ENCODE peak calls at places on chromosomes 6 and 20, in eight cellular contexts. One of them, this sample, is unnamed.

GRCh38 chr6:105992315-105992961 is 93.7 kb upstream of the PRDM1 start:
- DNase-seq in K562: peak; percentile 97
- DNase-seq in mammary epithelial cell: peak; percentile 67
- DNase-seq in HCT116: no peak
- DNase-seq in endothelial cell of umbilical vein: peak; percentile 76
- DNase-seq in GM23248: peak; percentile 86
- DNase-seq in fibroblast of lung: peak; percentile 72
- DNase-seq in astrocyte: peak; percentile 58
- DNase-seq in this sample: peak; percentile 93

GRCh38 chr6:122068291-122068769 is 331.1 kb upstream of the HSF2 start:
- DNase-seq in K562: no peak
- DNase-seq in endothelial cell of umbilical vein: no peak
- DNase-seq in HCT116: no peak
- DNase-seq in fibroblast of lung: no peak
- DNase-seq in GM23248: no peak
- DNase-seq in astrocyte: no peak
- DNase-seq in mammary epithelial cell: no peak
- DNase-seq in this sample: no peak

GRCh38 chr6:38580030-38580429 is 59.7 kb downstream of the BTBD9 start:
- DNase-seq in HCT116: no peak
- DNase-seq in mammary epithelial cell: no peak
- DNase-seq in fibroblast of lung: no peak
- DNase-seq in GM23248: no peak
- DNase-seq in K562: no peak
- DNase-seq in endothelial cell of umbilical vein: no peak
- DNase-seq in astrocyte: no peak
- DNase-seq in this sample: no peak

GRCh38 chr6:43687437-43688347 is at the start of gene MRPS18A:
- DNase-seq in astrocyte: peak; percentile 67
- DNase-seq in HCT116: peak; percentile 69
- DNase-seq in endothelial cell of umbilical vein: peak; percentile 71
- DNase-seq in K562: peak; percentile 94
- DNase-seq in fibroblast of lung: peak; percentile 81
- DNase-seq in GM23248: peak; percentile 94
- DNase-seq in mammary epithelial cell: peak; percentile 90
- DNase-seq in this sample: peak; percentile 77

GRCh38 chr6:30721198-30722024 is 1.3 kb downstream of the TUBB start:
- DNase-seq in GM23248: peak; percentile 98
- DNase-seq in endothelial cell of umbilical vein: peak; percentile 91
- DNase-seq in mammary epithelial cell: peak; percentile 82
- DNase-seq in astrocyte: peak; percentile 68
- DNase-seq in fibroblast of lung: peak; percentile 82
- DNase-seq in HCT116: peak; percentile 69
- DNase-seq in K562: peak; percentile 94
- DNase-seq in this sample: peak; percentile 93

GRCh38 chr6:135067891-135068290 is 13.3 kb upstream of the HBS1L start:
- DNase-seq in endothelial cell of umbilical vein: no peak
- DNase-seq in GM23248: no peak
- DNase-seq in HCT116: no peak
- DNase-seq in fibroblast of lung: no peak
- DNase-seq in astrocyte: no peak
- DNase-seq in K562: no peak
- DNase-seq in mammary epithelial cell: no peak
- DNase-seq in this sample: no peak

GRCh38 chr6:34205466-34205865 is 31.2 kb upstream of the HMGA1 start:
- DNase-seq in endothelial cell of umbilical vein: no peak
- DNase-seq in HCT116: no peak
- DNase-seq in mammary epithelial cell: peak; percentile 74
- DNase-seq in K562: peak; percentile 13
- DNase-seq in GM23248: peak; percentile 29
- DNase-seq in astrocyte: no peak
- DNase-seq in fibroblast of lung: no peak
- DNase-seq in this sample: no peak

GRCh38 chr6:19731286-19731685 is 105.9 kb upstream of the ID4 start:
- DNase-seq in HCT116: peak; percentile 38
- DNase-seq in endothelial cell of umbilical vein: no peak
- DNase-seq in mammary epithelial cell: peak; percentile 91
- DNase-seq in fibroblast of lung: peak; percentile 97
- DNase-seq in astrocyte: peak; percentile 96
- DNase-seq in GM23248: peak; percentile 95
- DNase-seq in K562: no peak
- DNase-seq in this sample: no peak

GRCh38 chr6:27280064-27280539 is 32.0 kb downstream of the POM121L2 start:
- DNase-seq in fibroblast of lung: peak; percentile 52
- DNase-seq in astrocyte: peak; percentile 17
- DNase-seq in K562: peak; percentile 79
- DNase-seq in HCT116: peak; percentile 45
- DNase-seq in mammary epithelial cell: peak; percentile 63
- DNase-seq in endothelial cell of umbilical vein: peak; percentile 39
- DNase-seq in GM23248: peak; percentile 53
- DNase-seq in this sample: no peak

GRCh38 chr20:58137651-58138265 is 90.7 kb downstream of the ANKRD60 start:
- DNase-seq in HCT116: no peak
- DNase-seq in K562: no peak
- DNase-seq in astrocyte: no peak
- DNase-seq in GM23248: no peak
- DNase-seq in mammary epithelial cell: no peak
- DNase-seq in fibroblast of lung: no peak
- DNase-seq in endothelial cell of umbilical vein: no peak
- DNase-seq in this sample: no peak

GRCh38 chr6:43627008-43627825 is 1.8 kb downstream of the GTPBP2 start:
- DNase-seq in HCT116: peak; percentile 78
- DNase-seq in astrocyte: peak; percentile 92
- DNase-seq in fibroblast of lung: peak; percentile 94
- DNase-seq in endothelial cell of umbilical vein: peak; percentile 92
- DNase-seq in K562: peak; percentile 94
- DNase-seq in mammary epithelial cell: peak; percentile 89
- DNase-seq in GM23248: peak; percentile 99
- DNase-seq in this sample: no peak

GRCh38 chr6:1597924-1598323 is 11.8 kb upstream of the FOXC1 start:
- DNase-seq in fibroblast of lung: no peak
- DNase-seq in K562: no peak
- DNase-seq in GM23248: peak; percentile 84
- DNase-seq in astrocyte: no peak
- DNase-seq in mammary epithelial cell: peak; percentile 84
- DNase-seq in HCT116: no peak
- DNase-seq in endothelial cell of umbilical vein: no peak
- DNase-seq in this sample: no peak

GRCh38 chr6:30926644-30927043 is 5.3 kb downstream of the SFTA2 start:
- DNase-seq in astrocyte: peak; percentile 35
- DNase-seq in HCT116: no peak
- DNase-seq in K562: no peak
- DNase-seq in GM23248: peak; percentile 36
- DNase-seq in fibroblast of lung: peak; percentile 58
- DNase-seq in endothelial cell of umbilical vein: no peak
- DNase-seq in mammary epithelial cell: peak; percentile 43
- DNase-seq in this sample: no peak

GRCh38 chr6:118297821-118298220 is 250.3 kb upstream of the PLN start:
- DNase-seq in fibroblast of lung: no peak
- DNase-seq in K562: no peak
- DNase-seq in astrocyte: no peak
- DNase-seq in HCT116: no peak
- DNase-seq in mammary epithelial cell: no peak
- DNase-seq in GM23248: no peak
- DNase-seq in endothelial cell of umbilical vein: no peak
- DNase-seq in this sample: no peak

GRCh38 chr6:2963756-2964155 is 7.6 kb downstream of the SERPINB6 start:
- DNase-seq in mammary epithelial cell: no peak
- DNase-seq in GM23248: no peak
- DNase-seq in astrocyte: no peak
- DNase-seq in endothelial cell of umbilical vein: no peak
- DNase-seq in K562: no peak
- DNase-seq in HCT116: no peak
- DNase-seq in fibroblast of lung: no peak
- DNase-seq in this sample: no peak

GRCh38 chr20:38303908-38304379 is at the start of gene BPI:
- DNase-seq in K562: no peak
- DNase-seq in GM23248: no peak
- DNase-seq in HCT116: no peak
- DNase-seq in astrocyte: peak; percentile 44
- DNase-seq in fibroblast of lung: peak; percentile 48
- DNase-seq in mammary epithelial cell: no peak
- DNase-seq in endothelial cell of umbilical vein: no peak
- DNase-seq in this sample: peak; percentile 62

GRCh38 chr6:16736856-16737255 is 24.4 kb downstream of the ATXN1 start:
- DNase-seq in fibroblast of lung: no peak
- DNase-seq in HCT116: no peak
- DNase-seq in mammary epithelial cell: no peak
- DNase-seq in endothelial cell of umbilical vein: peak; percentile 56
- DNase-seq in GM23248: no peak
- DNase-seq in astrocyte: no peak
- DNase-seq in K562: no peak
- DNase-seq in this sample: no peak

GRCh38 chr6:29917843-29918242 is 24.5 kb upstream of the HLA-A start:
- DNase-seq in GM23248: no peak
- DNase-seq in mammary epithelial cell: no peak
- DNase-seq in astrocyte: no peak
- DNase-seq in HCT116: no peak
- DNase-seq in K562: peak; percentile 33
- DNase-seq in fibroblast of lung: no peak
- DNase-seq in endothelial cell of umbilical vein: no peak
- DNase-seq in this sample: no peak

GRCh38 chr20:43751167-43752050 is 24.6 kb upstream of the GTSF1L start:
- DNase-seq in HCT116: no peak
- DNase-seq in fibroblast of lung: peak; percentile 93
- DNase-seq in astrocyte: peak; percentile 91
- DNase-seq in K562: no peak
- DNase-seq in GM23248: peak; percentile 90
- DNase-seq in endothelial cell of umbilical vein: no peak
- DNase-seq in mammary epithelial cell: peak; percentile 90
- DNase-seq in this sample: peak; percentile 78

GRCh38 chr6:71468841-71469750 is 180.5 kb downstream of the OGFRL1 start:
- DNase-seq in mammary epithelial cell: peak; percentile 78
- DNase-seq in fibroblast of lung: peak; percentile 98
- DNase-seq in GM23248: peak; percentile 92
- DNase-seq in K562: peak; percentile 11
- DNase-seq in HCT116: no peak
- DNase-seq in astrocyte: peak; percentile 98
- DNase-seq in endothelial cell of umbilical vein: no peak
- DNase-seq in this sample: no peak
- H3K9ac ChIP-seq in mammary epithelial cell: no peak overlapping the region
- H3K9ac ChIP-seq in fibroblast of lung: no peak overlapping the region
- H3K9ac ChIP-seq in GM23248: peak overlapping the region; percentile 49
- H3K9ac ChIP-seq in K562: no peak overlapping the region
- H3K9ac ChIP-seq in HCT116: no peak overlapping the region
- H3K9ac ChIP-seq in astrocyte: peak overlapping the region; percentile 74
- H3K9ac ChIP-seq in endothelial cell of umbilical vein: no peak overlapping the region
- H3K9ac ChIP-seq in this sample: no peak overlapping the region

DNA sequence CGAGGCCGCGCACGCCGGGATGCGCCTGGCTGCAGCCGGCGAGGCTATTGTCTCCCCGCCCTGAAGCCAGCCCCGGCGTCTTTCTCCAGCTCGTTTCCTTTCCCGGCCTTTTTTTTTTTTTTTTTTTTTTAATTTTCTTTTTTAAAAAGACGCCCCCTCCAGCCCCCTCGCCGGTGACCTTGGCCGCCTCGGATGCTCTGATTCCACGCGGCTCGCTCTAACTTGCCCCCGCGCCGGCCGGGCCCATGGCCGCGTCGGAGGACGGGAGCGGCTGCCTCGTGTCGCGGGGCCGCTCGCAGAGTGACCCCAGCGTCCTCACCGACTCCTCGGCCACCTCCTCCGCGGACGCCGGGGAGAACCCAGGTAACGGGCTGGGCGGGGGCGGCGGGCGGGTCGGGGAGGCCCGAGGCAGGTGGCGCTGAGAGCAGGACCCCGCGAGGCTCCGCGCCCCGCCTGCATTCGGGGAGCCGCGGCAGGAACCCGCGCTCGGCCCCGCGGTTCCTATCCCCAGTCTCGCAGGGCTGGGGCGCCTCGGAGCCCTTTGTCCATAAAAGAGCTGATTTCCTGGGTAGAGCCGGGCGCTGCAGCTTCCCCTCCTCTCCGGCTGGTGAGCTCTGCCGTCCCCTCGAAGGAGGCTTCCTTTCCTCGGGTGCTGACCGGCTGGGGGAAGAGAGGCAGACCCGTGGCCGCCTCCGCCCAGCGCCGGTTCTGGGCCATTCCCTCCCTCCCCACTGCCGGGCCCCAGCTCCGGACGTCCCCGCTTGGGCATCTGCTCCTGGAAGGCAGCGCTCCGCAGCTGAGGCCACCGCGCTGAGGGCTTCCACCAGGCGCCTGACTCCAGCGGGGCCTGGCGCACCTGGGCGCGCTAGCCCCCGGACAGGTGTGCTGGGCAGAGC is 678 bp downstream of the PHACTR3 start:
- DNase-seq in fibroblast of lung: no peak
- DNase-seq in HCT116: no peak
- DNase-seq in mammary epithelial cell: no peak
- DNase-seq in GM23248: peak; percentile 15
- DNase-seq in endothelial cell of umbilical vein: no peak
- DNase-seq in K562: no peak
- DNase-seq in astrocyte: no peak
- DNase-seq in this sample: no peak
- TF ChIP-seq EZH2 in fibroblast of lung: no peak
- TF ChIP-seq EZH2 in HCT116: no peak
- TF ChIP-seq EZH2 in mammary epithelial cell: peak; percentile 73
- TF ChIP-seq EZH2 in GM23248: no peak
- TF ChIP-seq EZH2 in endothelial cell of umbilical vein: no peak
- TF ChIP-seq EZH2 in K562: no peak
- TF ChIP-seq EZH2 in astrocyte: peak; percentile 72
- TF ChIP-seq EZH2 in this sample: no peak

DNA sequence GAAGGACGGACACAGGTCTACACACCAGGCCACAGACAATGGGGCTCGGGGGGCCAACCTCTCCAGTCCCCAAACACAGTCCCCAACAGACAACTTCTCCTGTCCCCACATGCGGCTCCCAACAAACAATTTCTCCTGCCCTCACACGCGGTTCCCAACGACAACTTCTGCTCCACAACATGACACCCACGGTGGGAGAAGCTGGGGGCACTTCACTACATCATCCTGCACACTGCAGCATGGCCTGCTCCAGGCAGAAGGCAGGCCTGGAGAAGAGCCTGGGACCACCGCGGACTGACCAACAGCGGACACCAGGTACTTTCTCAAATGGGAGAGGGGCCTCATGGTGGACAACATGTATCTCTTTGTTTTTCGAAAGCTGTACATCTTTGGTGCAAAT is 6.7 kb downstream of the TAF4 start:
- DNase-seq in mammary epithelial cell: no peak
- DNase-seq in astrocyte: no peak
- DNase-seq in K562: no peak
- DNase-seq in HCT116: no peak
- DNase-seq in fibroblast of lung: no peak
- DNase-seq in GM23248: no peak
- DNase-seq in endothelial cell of umbilical vein: no peak
- DNase-seq in this sample: no peak
- H4K20me1 ChIP-seq in mammary epithelial cell: peaks cover 2% of the 10 kb centered on the region
- H4K20me1 ChIP-seq in astrocyte: peaks cover 87% of the 10 kb centered on the region
- H4K20me1 ChIP-seq in K562: peaks cover 43% of the 10 kb centered on the region
- H4K20me1 ChIP-seq in HCT116: no peaks in the 10 kb centered on the region
- H4K20me1 ChIP-seq in fibroblast of lung: no peaks in the 10 kb centered on the region
- H4K20me1 ChIP-seq in GM23248: no peaks in the 10 kb centered on the region
- H4K20me1 ChIP-seq in endothelial cell of umbilical vein: no peaks in the 10 kb centered on the region
- H4K20me1 ChIP-seq in this sample: peaks cover 86% of the 10 kb centered on the region

DNA sequence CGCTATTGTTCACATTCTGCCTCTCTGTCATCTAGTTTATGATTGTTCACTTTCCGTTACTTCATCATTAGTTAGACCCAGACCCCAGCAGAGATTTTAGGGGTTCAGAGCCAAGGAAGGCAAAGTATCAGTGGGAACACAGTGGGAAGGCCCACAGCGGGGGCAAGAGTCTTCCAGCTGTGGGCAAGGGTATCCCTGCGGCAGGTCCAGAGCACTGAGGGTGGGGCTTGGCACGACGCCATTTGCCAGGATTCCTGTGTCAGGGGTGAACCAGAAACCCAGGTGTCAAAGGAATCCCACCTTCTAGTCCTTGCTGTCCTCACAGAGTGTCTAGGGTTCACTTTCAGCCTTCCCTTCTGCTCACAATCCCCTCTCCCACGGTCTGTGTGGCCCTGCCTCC is 13.3 kb downstream of the RAET1E start:
- DNase-seq in fibroblast of lung: no peak
- DNase-seq in mammary epithelial cell: no peak
- DNase-seq in GM23248: no peak
- DNase-seq in K562: no peak
- DNase-seq in astrocyte: no peak
- DNase-seq in endothelial cell of umbilical vein: no peak
- DNase-seq in HCT116: no peak
- DNase-seq in this sample: no peak
- H3K9ac ChIP-seq in fibroblast of lung: no peak overlapping the region
- H3K9ac ChIP-seq in mammary epithelial cell: no peak overlapping the region
- H3K9ac ChIP-seq in GM23248: no peak overlapping the region
- H3K9ac ChIP-seq in K562: peak overlapping the region; percentile 4
- H3K9ac ChIP-seq in astrocyte: no peak overlapping the region
- H3K9ac ChIP-seq in endothelial cell of umbilical vein: no peak overlapping the region
- H3K9ac ChIP-seq in HCT116: no peak overlapping the region
- H3K9ac ChIP-seq in this sample: no peak overlapping the region